ENCODE peak calls at places on chromosomes 16 and 17, in eight cellular contexts. Y, A, K, N, V, M, S and G are unnamed samples.

GRCh38 chr16:68617735-68618134 is 27.4 kb upstream of the CDH3 start:
- DNase-seq in Y (no peak), A (no peak), K (no peak), N (no peak), V (no peak), M (no peak), S (no peak), G (no peak)

GRCh38 chr17:45834471-45835396 is 9.9 kb upstream of the SPPL2C start:
- DNase-seq in Y (no peak), A (no peak), K (no peak), N (no peak), V (no peak), M (peak), S (no peak), G (no peak)

GRCh38 chr17:74864866-74865395 is 5.2 kb upstream of the GRIN2C start:
- DNase-seq in Y (peak), A (peak), K (peak), N (no peak), V (no peak), M (peak), S (peak), G (peak)

GRCh38 chr17:72120878-72121163 is at the start of gene SOX9:
- DNase-seq in Y (peak), A (peak), K (peak), N (no peak), V (peak), M (peak), S (no peak), G (peak)

GRCh38 chr16:89017956-89018604 is 41.1 kb upstream of the CBFA2T3 start:
- DNase-seq in Y (no peak), A (no peak), K (no peak), N (no peak), V (peak), M (no peak), S (no peak), G (no peak)

GRCh38 chr17:62929320-62929719 is 36.7 kb upstream of the TANC2 start:
- DNase-seq in Y (no peak), A (no peak), K (no peak), N (no peak), V (no peak), M (no peak), S (no peak), G (no peak)

GRCh38 chr16:87550510-87550961 is 51.8 kb upstream of the JPH3 start:
- DNase-seq in Y (peak), A (no peak), K (peak), N (no peak), V (peak), M (peak), S (peak), G (no peak)

GRCh38 chr16:57472665-57473060 is 10.2 kb downstream of the POLR2C start:
- DNase-seq in Y (no peak), A (no peak), K (no peak), N (no peak), V (no peak), M (peak), S (no peak), G (no peak)

GRCh38 chr16:76676356-76676755 is 399.2 kb downstream of the CNTNAP4 start:
- DNase-seq in Y (no peak), A (no peak), K (no peak), N (no peak), V (no peak), M (no peak), S (no peak), G (no peak)

GRCh38 chr16:24499193-24499814 is 40.1 kb upstream of the RBBP6 start:
- DNase-seq in Y (no peak), A (peak), K (no peak), N (no peak), V (no peak), M (peak), S (no peak), G (no peak)

GRCh38 chr16:2470603-2471015 is 488 bp upstream of the NTN3 start:
- DNase-seq in Y (no peak), A (no peak), K (no peak), N (no peak), V (no peak), M (peak), S (no peak), G (no peak)

GRCh38 chr17:31830971-31831755 is 27.9 kb downstream of the COPRS start:
- DNase-seq in Y (no peak), A (peak), K (no peak), N (no peak), V (peak), M (no peak), S (no peak), G (no peak)

GRCh38 chr16:87744750-87745514 is 20.9 kb downstream of the KLHDC4 start:
- DNase-seq in Y (peak), A (no peak), K (peak), N (no peak), V (no peak), M (peak), S (no peak), G (no peak)

GRCh38 chr17:45121055-45121454 is 11.3 kb downstream of the PLCD3 start:
- DNase-seq in Y (no peak), A (no peak), K (no peak), N (no peak), V (no peak), M (no peak), S (no peak), G (no peak)

GRCh38 chr17:63741251-63742049 is at the start of gene STRADA:
- DNase-seq in Y (peak), A (peak), K (peak), N (peak), V (peak), M (peak), S (peak), G (peak)

GRCh38 chr17:7112527-7113108 is 2.0 kb downstream of the ASGR2 start:
- DNase-seq in Y (no peak), A (no peak), K (no peak), N (no peak), V (peak), M (no peak), S (no peak), G (no peak)

DNA sequence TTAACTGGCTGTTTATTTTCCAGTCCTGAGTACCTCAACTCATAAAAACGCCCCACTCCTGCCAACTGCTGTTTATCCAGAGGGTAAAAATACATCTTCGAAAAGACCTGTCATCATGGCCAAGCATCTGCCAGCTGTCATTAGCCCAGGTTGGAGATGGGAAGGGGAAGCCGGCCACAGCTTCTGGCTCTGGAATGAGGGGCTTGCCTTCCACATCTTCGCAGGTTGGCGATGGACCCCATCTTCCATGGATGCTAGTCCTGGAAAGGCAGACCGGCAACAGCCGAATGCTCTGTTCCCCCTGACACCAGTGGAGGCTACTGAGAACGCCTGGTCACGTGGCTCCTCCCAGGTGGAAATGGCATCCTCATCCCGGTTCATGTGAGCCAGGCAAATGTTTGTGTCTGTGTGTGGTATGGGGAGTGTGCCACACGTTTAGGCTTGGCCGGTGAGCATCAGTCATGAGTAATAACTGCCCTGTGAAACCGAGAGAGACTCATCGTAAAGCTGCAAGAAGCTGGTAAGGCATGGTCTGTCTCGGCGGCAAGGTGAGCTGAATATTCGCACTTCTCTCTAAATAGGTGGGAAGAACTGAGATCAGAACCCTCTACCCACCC is 412 bp upstream of the KRTAP17-1 start:
- DNase-seq in Y (no peak), A (no peak), K (no peak), N (no peak), V (no peak), M (no peak), S (no peak), G (no peak)
- H3K27ac ChIP-seq in Y (no peak), A (no peak), K (no peak), N (no peak), V (no peak), M (no peak), S (no peak), G (no peak)

GRCh38 chr16:66678314-66678713 is 18.2 kb downstream of the CMTM4 start:
- DNase-seq in Y (no peak), A (no peak), K (no peak), N (no peak), V (no peak), M (no peak), S (no peak), G (no peak)
- TF ChIP-seq CTCF in Y (no peak), A (no peak), K (no peak), N (no peak), V (no peak), M (no peak), S (no peak), G (no peak)

GRCh38 chr17:29123111-29123510 is 57.1 kb downstream of the MYO18A start:
- DNase-seq in Y (no peak), A (no peak), K (no peak), N (no peak), V (peak), M (no peak), S (no peak), G (no peak)
- TF ChIP-seq POLR2A in Y (no peak), A (no peak), K (no peak), N (no peak), V (no peak), M (no peak), S (no peak), G (no peak)

DNA sequence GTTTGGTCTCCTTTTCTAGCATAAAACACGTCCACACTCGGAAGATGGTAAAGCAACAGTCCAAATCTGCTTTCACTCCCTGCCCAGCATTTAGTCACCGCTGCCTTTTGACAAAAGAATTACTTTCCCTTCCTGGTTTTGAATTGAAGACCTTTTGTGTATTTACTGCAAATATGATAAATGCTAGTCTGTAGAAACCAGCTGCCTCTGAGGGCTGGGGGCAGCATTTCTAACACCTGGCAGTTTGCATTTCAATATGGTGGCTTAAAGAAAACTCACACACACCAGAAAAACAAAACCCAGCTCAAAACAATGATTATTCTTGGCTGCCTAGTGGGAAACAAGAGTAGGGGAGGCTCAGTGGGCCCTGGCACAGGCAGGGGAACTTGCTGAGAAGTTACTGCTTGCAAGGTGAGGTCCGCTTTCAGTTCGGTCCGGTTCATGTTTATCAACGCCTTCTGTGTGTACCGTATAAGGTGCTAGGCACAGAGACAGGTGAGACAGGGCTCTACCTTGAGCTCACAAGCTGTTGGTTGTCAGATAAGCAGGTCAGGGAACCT is 57.0 kb downstream of the MSI2 start:
- DNase-seq in Y (no peak), A (no peak), K (no peak), N (no peak), V (no peak), M (no peak), S (no peak), G (no peak)
- H3K27ac ChIP-seq in Y (no peak), A (no peak), K (no peak), N (no peak), V (no peak), M (no peak), S (no peak), G (no peak)

GRCh38 chr16:1350691-1351090 is 987 bp downstream of the TSR3 start:
- DNase-seq in Y (no peak), A (no peak), K (no peak), N (no peak), V (no peak), M (no peak), S (no peak), G (no peak)

GRCh38 chr16:1349351-1349750 is 2.3 kb downstream of the TSR3 start:
- DNase-seq in Y (no peak), A (no peak), K (no peak), N (no peak), V (no peak), M (no peak), S (no peak), G (no peak)

GRCh38 chr16:1351215-1351581 is 480 bp downstream of the TSR3 start:
- DNase-seq in Y (no peak), A (no peak), K (no peak), N (no peak), V (no peak), M (no peak), S (no peak), G (no peak)

GRCh38 chr16:1348926-1349325 is 2.8 kb downstream of the TSR3 start:
- DNase-seq in Y (no peak), A (no peak), K (no peak), N (no peak), V (no peak), M (no peak), S (no peak), G (no peak)

GRCh38 chr16:1349951-1350350 is 1.7 kb downstream of the TSR3 start:
- DNase-seq in Y (no peak), A (no peak), K (no peak), N (no peak), V (no peak), M (no peak), S (no peak), G (no peak)
- TF ChIP-seq CTCF in Y (no peak), A (no peak), K (no peak), N (no peak), V (no peak), M (no peak), S (no peak), G (no peak)

GRCh38 chr17:28500712-28501379 is 5.3 kb upstream of the FOXN1 start:
- DNase-seq in Y (no peak), A (no peak), K (no peak), N (no peak), V (no peak), M (no peak), S (no peak), G (no peak)
- TF ChIP-seq POLR2A in Y (no peak), A (no peak), K (no peak), N (no peak), V (no peak), M (no peak), S (no peak), G (no peak)

GRCh38 chr17:27751166-27751565 is 49.2 kb downstream of the NOS2 start:
- DNase-seq in Y (peak), A (no peak), K (no peak), N (no peak), V (no peak), M (no peak), S (no peak), G (no peak)

GRCh38 chr17:27746881-27747280 is 53.4 kb downstream of the NOS2 start:
- DNase-seq in Y (no peak), A (no peak), K (no peak), N (no peak), V (no peak), M (no peak), S (no peak), G (no peak)

GRCh38 chr17:27751622-27752490 is 48.5 kb downstream of the NOS2 start:
- DNase-seq in Y (peak), A (no peak), K (no peak), N (no peak), V (no peak), M (no peak), S (no peak), G (no peak)

GRCh38 chr17:27748360-27748825 is 51.9 kb downstream of the NOS2 start:
- DNase-seq in Y (peak), A (no peak), K (no peak), N (no peak), V (no peak), M (no peak), S (no peak), G (no peak)

DNA sequence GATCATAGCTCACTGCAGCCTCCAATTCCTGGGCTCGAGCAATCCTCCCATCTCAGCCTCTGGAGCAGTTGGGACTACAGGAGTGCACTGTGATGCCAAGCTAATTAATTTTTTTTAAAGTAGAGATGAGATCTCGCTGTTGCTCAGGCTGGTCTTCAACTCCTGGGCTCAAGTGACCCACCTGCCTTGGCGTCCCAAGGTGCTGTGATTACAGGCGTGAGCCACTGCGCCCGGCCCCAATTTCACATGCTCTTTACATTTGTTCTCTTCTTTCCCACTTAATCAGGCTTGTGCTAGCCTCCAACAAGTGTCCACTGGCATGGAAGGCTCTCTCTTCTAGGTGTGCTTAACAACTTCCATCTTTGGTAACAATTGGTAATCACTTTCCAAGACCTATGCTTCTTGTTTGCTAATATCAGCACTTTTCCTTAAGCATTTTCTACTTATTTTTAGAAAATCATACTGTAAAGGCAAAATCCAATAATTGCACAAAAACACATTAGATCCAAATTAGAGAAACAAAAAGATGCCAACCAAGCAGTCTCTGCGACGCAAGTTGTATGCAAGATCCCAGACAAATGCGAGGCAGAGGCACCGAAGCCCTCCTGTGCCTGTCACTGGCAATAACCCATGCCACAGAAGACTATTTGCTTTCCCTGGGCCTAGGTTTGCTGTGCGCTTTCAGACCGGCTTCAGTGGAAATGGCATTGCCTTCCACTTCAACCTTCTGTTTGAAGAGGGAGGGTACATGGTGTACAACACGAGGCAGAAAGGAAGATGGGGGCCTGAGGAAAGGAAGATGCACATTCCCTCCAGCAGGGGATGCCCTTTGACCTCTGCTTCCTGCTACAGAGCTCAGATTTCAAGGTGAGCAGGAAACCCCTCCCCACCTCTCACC is 52.6 kb downstream of the NOS2 start:
- DNase-seq in Y (no peak), A (no peak), K (no peak), N (no peak), V (no peak), M (peak), S (no peak), G (no peak)
- H3K27ac ChIP-seq in Y (no peak), A (no peak), K (no peak), N (no peak), V (no peak), M (no peak), S (no peak), G (no peak)

DNA sequence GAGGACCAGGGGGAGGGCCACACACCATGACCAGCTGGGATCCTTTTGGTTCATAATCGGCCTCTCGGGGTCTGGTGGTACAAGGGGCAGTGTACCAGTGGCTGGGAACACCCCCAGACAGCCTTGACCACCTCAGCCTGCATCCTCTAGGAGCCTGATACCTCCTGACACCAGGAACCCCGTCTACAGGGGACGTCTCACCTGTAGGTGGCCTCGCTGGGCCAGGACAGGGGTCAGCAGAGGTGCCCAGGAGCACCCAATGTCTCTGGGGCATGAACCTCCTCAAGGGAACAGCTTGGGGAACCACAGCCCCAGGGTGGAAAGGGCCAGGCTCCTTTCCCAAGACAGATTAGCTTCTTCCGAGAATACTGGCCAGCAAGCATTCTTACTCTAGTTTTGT is 2.5 kb upstream of the METRNL start:
- DNase-seq in Y (no peak), A (no peak), K (no peak), N (no peak), V (no peak), M (peak), S (no peak), G (no peak)
- TF ChIP-seq CTCF in Y (no peak), A (no peak), K (peak), N (peak), V (no peak), M (peak), S (no peak), G (no peak)

GRCh38 chr16:12459993-12460392 is 343.7 kb downstream of the CPPED1 start:
- DNase-seq in Y (no peak), A (no peak), K (no peak), N (no peak), V (no peak), M (no peak), S (no peak), G (no peak)

GRCh38 chr16:12458051-12458450 is 345.6 kb downstream of the CPPED1 start:
- DNase-seq in Y (no peak), A (no peak), K (no peak), N (no peak), V (no peak), M (no peak), S (no peak), G (no peak)

GRCh38 chr16:12459401-12459791 is 344.3 kb downstream of the CPPED1 start:
- DNase-seq in Y (no peak), A (no peak), K (peak), N (no peak), V (peak), M (no peak), S (no peak), G (no peak)

GRCh38 chr16:12461201-12461600 is 342.5 kb downstream of the CPPED1 start:
- DNase-seq in Y (no peak), A (peak), K (no peak), N (no peak), V (no peak), M (no peak), S (no peak), G (no peak)

DNA sequence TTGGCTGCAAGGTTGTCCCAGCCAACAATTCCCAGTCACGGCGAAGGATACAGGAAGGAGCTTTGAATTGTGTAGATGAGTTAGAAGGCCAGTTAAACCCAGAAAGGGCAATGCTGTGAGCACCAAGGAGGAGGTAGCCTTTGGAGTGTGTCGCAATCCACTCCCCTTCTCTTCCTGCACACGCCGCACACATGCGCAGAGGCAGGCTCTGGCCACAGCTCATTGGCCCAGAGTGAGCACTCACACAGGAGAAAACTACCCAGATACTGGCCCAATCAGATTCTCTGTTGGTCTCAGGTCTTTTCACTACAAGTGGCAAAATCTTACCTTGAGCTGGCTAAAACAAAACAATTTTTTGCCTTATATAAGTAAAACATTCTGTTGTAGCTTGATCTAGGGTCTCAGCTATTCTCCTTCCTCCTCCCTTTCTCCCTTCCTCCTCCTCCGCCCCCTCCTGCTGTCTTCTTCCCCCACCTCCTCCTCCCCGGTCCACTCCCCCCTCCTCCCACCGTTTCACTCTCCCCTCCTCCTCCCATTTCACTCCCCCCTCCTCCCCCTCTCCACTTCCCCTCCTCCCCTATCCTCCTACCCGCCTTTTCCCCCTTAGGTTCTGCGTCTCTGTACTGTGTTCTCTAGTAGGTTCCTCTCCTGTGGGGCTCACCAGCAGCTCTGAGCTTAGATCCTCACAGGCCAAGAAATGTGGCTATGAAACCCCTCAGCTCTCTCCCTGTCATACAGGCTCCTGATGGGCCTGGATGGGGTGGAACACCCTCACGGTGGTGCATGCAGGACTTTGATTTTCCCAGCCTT is 344.9 kb downstream of the CPPED1 start:
- DNase-seq in Y (no peak), A (no peak), K (no peak), N (no peak), V (peak), M (no peak), S (no peak), G (no peak)
- TF ChIP-seq POLR2A in Y (no peak), A (no peak), K (no peak), N (no peak), V (no peak), M (no peak), S (no peak), G (no peak)